ENCODE peak calls at places on chromosomes 1 and 21, in four cellular contexts. Y is tibial artery, T is endodermal cell, M is endothelial cell of umbilical vein. N is an unnamed sample. For H3K27me3 and H3K36me3, the result is how much of the 10 kb centered on the place peaks cover.

GRCh38 chr1:1858382-1859086 is 32.4 kb downstream of the GNB1 start:
- DNase-seq in Y (peak), T (peak), M (peak), N (peak)

GRCh38 chr1:168504064-168504837 is 39.5 kb downstream of the XCL2 start:
- DNase-seq in M (no peak), Y (peak), T (no peak), N (no peak)

GRCh38 chr1:107750364-107750959 is 214.5 kb downstream of the VAV3 start:
- DNase-seq in M (peak), T (peak), Y (no peak), N (peak)

GRCh38 chr1:178330153-178330552 is 166.6 kb downstream of the CLEC20A start:
- DNase-seq in Y (no peak), M (no peak), T (no peak), N (no peak)

GRCh38 chr1:213439703-213440102 is 388.7 kb downstream of the RPS6KC1 start:
- DNase-seq in Y (no peak), T (no peak), M (no peak), N (no peak)

GRCh38 chr1:111618953-111619634 is 495 bp upstream of the RAP1A start:
- DNase-seq in Y (no peak), T (peak), M (no peak), N (peak)

GRCh38 chr1:14947421-14947820 is 206.1 kb upstream of the TMEM51 start:
- DNase-seq in T (no peak), M (no peak), Y (no peak), N (no peak)

GRCh38 chr21:36816556-36817130 is 117.7 kb downstream of the SIM2 start:
- DNase-seq in M (peak), T (no peak), Y (no peak), N (no peak)

GRCh38 chr1:161483361-161483760 is 21.9 kb upstream of the FCGR2A start:
- DNase-seq in M (no peak), T (no peak), Y (no peak), N (peak)

GRCh38 chr1:157288006-157288405 is 149.8 kb upstream of the ETV3 start:
- DNase-seq in M (no peak), Y (no peak), T (peak), N (no peak)

GRCh38 chr1:151832318-151832984 is 849 bp upstream of the RORC start:
- DNase-seq in T (no peak), M (no peak), Y (no peak), N (no peak)

GRCh38 chr1:243946946-243947345 is 96.9 kb upstream of the AKT3 start:
- DNase-seq in T (peak), M (peak), Y (no peak), N (peak)

GRCh38 chr1:25540750-25541350 is 2.6 kb upstream of the LDLRAP1 start:
- DNase-seq in T (no peak), M (peak), Y (no peak), N (no peak)

GRCh38 chr1:229694053-229694693 is 68.1 kb downstream of the URB2 start:
- DNase-seq in M (no peak), T (peak), Y (peak), N (peak)

GRCh38 chr1:6249732-6250689 is 6.0 kb downstream of the HES3 start:
- DNase-seq in T (peak), Y (no peak), M (no peak), N (peak)

GRCh38 chr1:151945725-151946365 is 36.5 kb upstream of the THEM4 start:
- DNase-seq in M (peak), Y (peak), T (peak), N (peak)

GRCh38 chr1:91761303-91761721 is 124.6 kb downstream of the TGFBR3 start:
- DNase-seq in Y (no peak), T (no peak), M (no peak), N (no peak)

GRCh38 chr1:63322944-63323865 is 838 bp downstream of the FOXD3 start:
- DNase-seq in Y (no peak), T (peak), M (no peak), N (peak)

GRCh38 chr1:48873944-48874343 is 97.3 kb upstream of the BEND5 start:
- DNase-seq in T (peak), M (no peak), Y (no peak), N (peak)

GRCh38 chr1:75808921-75809320 is 12.2 kb downstream of the MSH4 start:
- DNase-seq in Y (no peak), M (no peak), T (no peak), N (no peak)

GRCh38 chr1:75811211-75811981 is 14.7 kb downstream of the MSH4 start:
- DNase-seq in Y (no peak), T (no peak), M (peak), N (no peak)

DNA sequence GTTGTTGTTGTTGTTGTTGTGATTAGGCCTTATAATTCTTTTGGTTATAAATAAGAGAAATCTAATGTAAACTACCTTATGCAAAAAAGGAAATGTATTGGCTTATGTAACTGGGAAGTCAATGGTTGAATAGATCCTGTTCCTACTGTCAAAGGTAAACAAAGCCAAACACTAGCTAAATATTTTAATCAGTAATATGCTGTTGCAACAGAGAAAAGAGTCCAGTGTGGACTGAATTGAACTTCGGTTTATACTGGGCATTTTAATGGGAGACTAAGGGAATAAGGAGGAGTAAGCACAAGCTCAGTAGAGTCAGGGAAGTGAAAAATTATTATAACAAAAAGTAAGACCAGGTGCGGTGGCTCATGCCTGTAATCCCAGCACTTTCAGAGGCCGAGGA is 15.4 kb downstream of the MSH4 start:
- DNase-seq in Y (no peak), M (no peak), T (no peak), N (no peak)
- H3K27me3 ChIP-seq in Y (under half), M (under half), T (under half), N (under half)

GRCh38 chr1:74673351-74674111 is at the start of gene ERICH3:
- DNase-seq in M (no peak), T (peak), Y (no peak), N (peak)
- H3K4me3 ChIP-seq in M (no peak), T (peak), Y (peak), N (peak)

DNA sequence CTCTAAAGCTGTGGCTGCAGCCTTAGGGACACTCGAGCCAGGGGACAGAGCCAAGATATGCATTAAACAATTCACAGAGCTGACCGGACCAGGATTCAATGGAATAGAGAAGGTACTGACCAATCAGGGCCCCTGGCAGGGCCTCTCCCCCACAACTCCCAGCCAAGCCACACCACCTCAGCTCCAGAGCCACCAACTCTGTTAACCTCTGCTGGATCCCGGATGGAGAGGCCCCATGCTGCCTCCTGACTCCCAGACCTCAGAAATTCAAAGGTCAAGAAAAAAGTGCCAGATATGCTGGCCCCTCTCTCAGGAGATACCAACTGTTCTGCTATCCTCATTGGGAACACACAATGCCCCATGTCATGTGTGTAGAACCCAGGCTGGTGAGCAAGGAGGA is 62.1 kb downstream of the CD46 start:
- DNase-seq in Y (peak), M (no peak), T (peak), N (no peak)
- H3K36me3 ChIP-seq in Y (half or more), M (under half), T (under half), N (under half)

GRCh38 chr21:15928196-15928595 is 198.4 kb downstream of the USP25 start:
- DNase-seq in T (no peak), Y (no peak), M (no peak), N (no peak)
- H3K27me3 ChIP-seq in T (under half), Y (under half), M (under half), N (under half)

GRCh38 chr1:155244368-155245162 is 10.7 kb downstream of the ENTREP3 start:
- DNase-seq in M (peak), Y (peak), T (peak), N (peak)

GRCh38 chr1:155250246-155250632 is 5.0 kb downstream of the ENTREP3 start:
- DNase-seq in T (no peak), Y (no peak), M (no peak), N (peak)

GRCh38 chr1:155250633-155251449 is 4.4 kb downstream of the ENTREP3 start:
- DNase-seq in M (peak), T (peak), Y (peak), N (peak)

GRCh38 chr1:155245163-155245524 is 10.1 kb downstream of the ENTREP3 start:
- DNase-seq in T (no peak), Y (no peak), M (no peak), N (no peak)

GRCh38 chr1:155247667-155248563 is 7.4 kb downstream of the ENTREP3 start:
- DNase-seq in Y (no peak), M (no peak), T (no peak), N (peak)
- H3K4me3 ChIP-seq in Y (no peak), M (no peak), T (no peak), N (no peak)

DNA sequence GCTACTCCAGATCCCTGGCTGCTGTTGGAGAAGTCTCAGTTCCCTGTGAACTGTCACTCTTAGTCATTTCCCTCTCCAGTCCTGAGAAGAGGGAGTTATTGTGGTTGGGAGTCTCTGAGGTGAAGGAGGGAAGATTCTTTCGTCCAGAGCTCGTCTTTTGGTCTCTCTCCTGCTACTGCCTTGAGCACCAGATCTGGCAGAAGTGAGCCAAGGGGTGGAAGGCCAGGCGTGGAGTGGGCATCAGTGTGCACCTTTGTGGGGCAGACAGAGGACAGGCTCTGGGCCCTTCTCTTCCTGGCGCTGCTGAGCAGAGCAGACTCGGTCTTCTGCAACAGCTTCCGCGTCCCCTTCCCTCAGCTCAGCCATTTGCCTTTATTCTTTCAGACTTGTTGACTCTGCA is 19.1 kb downstream of the CLCN6 start:
- DNase-seq in T (no peak), M (no peak), Y (no peak), N (no peak)
- H3K36me3 ChIP-seq in T (half or more), M (under half), Y (half or more), N (under half)

GRCh38 chr1:156086256-156086662 is 4.0 kb upstream of the MEX3A start:
- DNase-seq in T (peak), M (peak), Y (no peak), N (peak)

GRCh38 chr1:156081174-156082110 is 823 bp downstream of the MEX3A start:
- DNase-seq in Y (no peak), M (peak), T (peak), N (peak)

GRCh38 chr1:156082111-156083091 is at the start of gene MEX3A:
- DNase-seq in Y (peak), M (peak), T (peak), N (peak)

GRCh38 chr1:156080598-156081173 is 1.6 kb downstream of the MEX3A start:
- DNase-seq in Y (no peak), M (no peak), T (peak), N (peak)

GRCh38 chr1:156083800-156084790 is 1.8 kb upstream of the MEX3A start:
- DNase-seq in T (peak), Y (no peak), M (no peak), N (peak)
- H3K27me3 ChIP-seq in T (under half), Y (under half), M (under half), N (under half)

GRCh38 chr1:76299036-76299435 is 224.5 kb downstream of the ST6GALNAC3 start:
- DNase-seq in Y (no peak), M (no peak), T (no peak), N (no peak)
- H3K4me3 ChIP-seq in Y (no peak), M (no peak), T (no peak), N (no peak)

N was measured in H7.